ENCODE peak calls at places on chromosomes 2 and 18, in seven cellular contexts. D, A, W, P, N, T and Q are unnamed samples.

GRCh38 chr2:3292416-3292815 is 85.2 kb downstream of the EIPR1 start:
- DNase-seq in D (no peak), A (no peak), W (no peak), P (no peak), N (no peak), T (no peak), Q (no peak)

GRCh38 chr2:36356199-36356989 is 816 bp downstream of the CRIM1 start:
- DNase-seq in D (no peak), A (peak; percentile 44), W (no peak), P (peak; percentile 53), N (peak; percentile 82), T (peak; percentile 49), Q (no peak)

GRCh38 chr2:72116081-72116533 is 31.6 kb downstream of the CYP26B1 start:
- DNase-seq in D (no peak), A (no peak), W (no peak), P (no peak), N (peak; percentile 80), T (no peak), Q (no peak)

GRCh38 chr2:17911491-17912260 is 33.2 kb downstream of the KCNS3 start:
- DNase-seq in D (no peak), A (no peak), W (no peak), P (no peak), N (no peak), T (no peak), Q (no peak)

GRCh38 chr2:197240713-197241050 is 69.9 kb downstream of the ANKRD44 start:
- DNase-seq in D (no peak), A (no peak), W (no peak), P (no peak), N (no peak), T (no peak), Q (no peak)

GRCh38 chr2:173221937-173222594 is 132.6 kb upstream of the CDCA7 start:
- DNase-seq in D (no peak), A (no peak), W (no peak), P (no peak), N (no peak), T (no peak), Q (no peak)

GRCh38 chr2:241571821-241572620 is 13.5 kb downstream of the BOK start:
- DNase-seq in D (no peak), A (no peak), W (no peak), P (no peak), N (peak; percentile 36), T (no peak), Q (no peak)

GRCh38 chr2:237291138-237291792 is 122.7 kb downstream of the COL6A3 start:
- DNase-seq in D (peak; percentile 46), A (peak; percentile 93), W (no peak), P (peak; percentile 95), N (no peak), T (peak; percentile 99), Q (peak; percentile 28)

GRCh38 chr18:62784338-62784965 is 69.1 kb downstream of the PHLPP1 start:
- DNase-seq in D (no peak), A (no peak), W (no peak), P (no peak), N (no peak), T (peak; percentile 60), Q (no peak)

GRCh38 chr18:34225218-34225553 is 473 bp upstream of the NOL4 start:
- DNase-seq in D (no peak), A (no peak), W (no peak), P (no peak), N (no peak), T (no peak), Q (no peak)

GRCh38 chr18:34223164-34223892 is 1.4 kb downstream of the NOL4 start:
- DNase-seq in D (no peak), A (no peak), W (no peak), P (no peak), N (peak; percentile 85), T (no peak), Q (no peak)

GRCh38 chr18:34222396-34223163 is 2.1 kb downstream of the NOL4 start:
- DNase-seq in D (no peak), A (no peak), W (no peak), P (no peak), N (peak; percentile 87), T (peak; percentile 25), Q (no peak)

GRCh38 chr18:34223893-34224422 is 755 bp downstream of the NOL4 start:
- DNase-seq in D (no peak), A (no peak), W (no peak), P (no peak), N (peak; percentile 51), T (no peak), Q (no peak)

DNA sequence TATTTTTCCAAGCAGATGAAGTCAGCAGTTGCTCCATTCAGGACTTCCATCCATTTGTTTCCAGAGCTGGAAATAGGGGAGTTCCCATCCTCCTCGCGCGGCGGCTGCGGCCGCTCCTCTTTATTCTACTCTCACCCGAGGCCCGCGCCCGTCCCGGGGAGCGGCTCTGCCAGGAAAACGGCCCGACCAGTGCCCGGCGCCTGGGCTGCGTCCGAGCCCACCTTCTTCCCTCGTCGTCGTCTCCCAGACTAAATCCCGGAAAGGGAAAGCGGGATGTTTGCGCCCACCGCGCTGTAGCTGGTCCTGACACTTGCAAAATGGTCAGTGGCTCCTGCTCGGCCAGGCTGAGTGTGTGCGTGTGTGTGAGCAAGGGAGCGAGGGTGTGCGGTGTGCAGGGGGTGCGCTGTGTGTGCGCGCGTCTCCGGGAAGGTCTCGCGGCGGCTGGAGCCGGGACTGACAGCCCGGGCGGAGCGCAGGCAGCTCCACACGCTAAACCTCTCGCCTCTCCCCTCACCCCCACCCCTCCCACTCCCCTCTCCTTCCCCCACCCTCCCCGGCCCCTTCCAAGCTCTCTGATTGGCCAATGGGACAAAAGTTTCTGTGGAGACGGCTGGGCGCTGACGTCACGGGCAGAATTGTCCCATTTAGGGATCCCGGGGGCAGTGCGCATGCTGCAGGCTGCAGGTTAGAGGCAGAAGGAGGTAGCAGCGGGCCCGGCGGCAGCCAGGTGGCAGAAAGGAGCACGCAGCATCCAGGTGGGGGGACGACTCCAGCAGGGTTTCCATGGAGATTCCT is at the start of gene NOL4:
- DNase-seq in D (no peak), A (peak; percentile 70), W (no peak), P (peak; percentile 48), N (peak; percentile 99), T (peak; percentile 52), Q (no peak)
- TF ChIP-seq CTCF in D (no peak), A (peak; percentile 40), W (no peak), P (no peak), N (peak; percentile 88), T (no peak), Q (no peak)

GRCh38 chr2:127891806-127892205 is 6.0 kb upstream of the AMMECR1L start:
- DNase-seq in D (no peak), A (peak; percentile 9), W (no peak), P (peak; percentile 51), N (peak; percentile 67), T (no peak), Q (no peak)

GRCh38 chr2:127884436-127884835 is 1.3 kb downstream of the AMMECR1L start:
- DNase-seq in D (no peak), A (no peak), W (no peak), P (no peak), N (no peak), T (peak; percentile 67), Q (no peak)

GRCh38 chr2:127893033-127893432 is 7.3 kb upstream of the AMMECR1L start:
- DNase-seq in D (no peak), A (no peak), W (no peak), P (no peak), N (no peak), T (no peak), Q (no peak)

GRCh38 chr2:127888772-127889171 is 3.0 kb upstream of the AMMECR1L start:
- DNase-seq in D (no peak), A (no peak), W (no peak), P (no peak), N (no peak), T (no peak), Q (no peak)

GRCh38 chr2:127887452-127888219 is 1.9 kb upstream of the AMMECR1L start:
- DNase-seq in D (no peak), A (no peak), W (no peak), P (no peak), N (no peak), T (peak; percentile 7), Q (no peak)
- H3K4me3 ChIP-seq in D (no peak overlapping the region), A (peak overlapping the region; percentile 7), W (no peak overlapping the region), P (no peak overlapping the region), N (peak overlapping the region; percentile 91), T (peak overlapping the region; percentile 39), Q (peak overlapping the region; percentile 67)

DNA sequence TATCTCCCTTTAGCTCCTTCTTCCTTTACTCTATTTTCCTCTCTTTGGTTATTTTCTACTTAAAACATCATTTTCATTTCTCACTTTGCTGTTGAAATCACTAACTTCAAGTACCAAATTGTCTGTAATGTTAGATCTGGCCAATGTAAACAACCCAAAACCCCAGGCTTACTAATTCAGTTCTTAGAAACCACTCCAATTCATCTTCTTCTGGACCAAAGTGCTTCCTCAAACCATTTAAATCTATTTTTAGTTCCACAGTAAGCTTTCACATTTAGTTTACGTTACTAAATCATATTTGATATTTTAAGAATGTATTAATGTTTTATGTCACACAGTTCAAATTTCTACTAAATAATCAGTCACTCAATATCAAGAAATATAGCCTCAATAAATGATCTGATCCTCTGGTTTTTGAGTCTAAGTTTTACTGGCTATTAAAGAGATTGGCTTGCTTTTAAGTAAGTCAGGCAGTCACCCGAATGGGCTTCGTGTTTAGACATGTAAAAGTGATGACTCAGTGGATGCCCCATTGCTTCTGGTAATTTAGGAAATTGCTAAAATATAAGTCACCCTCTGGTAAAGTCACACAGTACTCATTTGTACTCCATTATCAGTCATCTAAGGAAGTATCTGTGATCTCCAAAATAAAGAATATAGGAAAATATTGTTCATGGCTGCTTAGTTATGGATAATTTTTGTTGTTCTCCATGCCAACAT is 527.2 kb upstream of the SOX11 start:
- DNase-seq in D (no peak), A (no peak), W (no peak), P (no peak), N (no peak), T (peak; percentile 94), Q (no peak)
- H3K9me3 ChIP-seq in D (no peaks in the 10 kb centered on the region), A (no peaks in the 10 kb centered on the region), W (no peaks in the 10 kb centered on the region), P (no peaks in the 10 kb centered on the region), N (no peaks in the 10 kb centered on the region), T (no peaks in the 10 kb centered on the region), Q (no peaks in the 10 kb centered on the region)

DNA sequence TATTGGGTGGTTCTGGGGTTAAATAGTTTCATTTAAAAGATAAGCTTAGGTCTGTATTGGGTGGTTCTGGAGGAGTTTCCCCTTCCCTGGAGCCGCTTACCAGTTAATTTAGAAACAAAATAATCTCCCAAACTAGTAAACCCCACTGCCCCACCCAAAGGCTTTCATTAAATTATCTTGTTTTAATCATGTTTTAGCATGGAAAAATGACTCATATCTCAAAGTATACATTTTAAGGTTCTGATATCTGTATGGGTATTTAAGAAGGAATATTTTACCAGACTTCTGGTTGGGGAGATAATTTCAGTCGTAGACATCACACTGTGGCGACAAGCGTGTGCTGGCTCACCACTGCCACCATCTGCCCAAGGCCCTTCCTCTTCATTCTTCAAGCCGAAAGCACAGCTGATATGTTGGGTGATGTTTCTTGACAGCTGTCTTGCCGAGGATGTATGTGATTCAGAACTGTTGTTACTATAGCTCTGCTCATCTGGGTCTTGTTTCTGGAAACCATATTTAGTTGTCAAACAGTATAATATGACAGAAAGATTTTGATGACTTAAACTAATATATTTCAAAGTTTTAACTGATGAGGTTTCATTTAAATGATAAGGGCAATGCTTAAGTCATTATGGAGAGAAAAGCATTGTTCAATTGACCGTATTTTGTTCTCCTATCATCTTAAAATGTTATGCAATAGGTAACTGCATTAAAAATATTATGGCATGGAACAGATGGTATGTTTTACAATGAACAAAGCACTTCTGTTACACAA is 5.1 kb downstream of the FIGLA start:
- DNase-seq in D (no peak), A (no peak), W (no peak), P (no peak), N (peak; percentile 85), T (peak; percentile 31), Q (no peak)
- TF ChIP-seq CTCF in D (no peak), A (peak; percentile 11), W (no peak), P (no peak), N (peak; percentile 82), T (peak; percentile 34), Q (peak; percentile 28)